ENCODE peak calls at places on chromosomes 3 and 15, in nine cellular contexts. D, H, S, J, B, C, N, T and I are unnamed samples.
A peak's percentile ranks its signal among the peaks of the same experiment; 100 is the strongest.

GRCh38 chr3:125310623-125311076 is 64.5 kb downstream of the ZNF148 start:
- DNase-seq in D (no peak), H (peak; percentile 41), S (no peak), J (no peak), B (no peak), C (no peak), N (peak; percentile 15), T (no peak), I (no peak)

GRCh38 chr3:102089904-102090492 is 240.7 kb downstream of the NFKBIZ start:
- DNase-seq in D (no peak), H (no peak), S (no peak), J (peak; percentile 29), B (no peak), C (peak; percentile 83), N (no peak), T (no peak), I (peak; percentile 96)

GRCh38 chr15:98203872-98204660 is 243.6 kb downstream of the ARRDC4 start:
- DNase-seq in D (no peak), H (no peak), S (no peak), J (no peak), B (no peak), C (no peak), N (no peak), T (no peak), I (no peak)

GRCh38 chr15:87522997-87523396 is 733.5 kb downstream of the NTRK3 start:
- DNase-seq in D (no peak), H (no peak), S (no peak), J (no peak), B (no peak), C (no peak), N (no peak), T (no peak), I (no peak)

GRCh38 chr3:104069114-104069513 is 1297.6 kb upstream of the ALCAM start:
- DNase-seq in D (no peak), H (no peak), S (no peak), J (no peak), B (no peak), C (peak; percentile 48), N (no peak), T (no peak), I (no peak)

GRCh38 chr3:73569246-73569760 is 55.4 kb downstream of the PDZRN3 start:
- DNase-seq in D (no peak), H (no peak), S (no peak), J (no peak), B (no peak), C (no peak), N (no peak), T (no peak), I (no peak)

GRCh38 chr3:60453326-60453725 is 797.9 kb downstream of the FHIT start:
- DNase-seq in D (no peak), H (no peak), S (no peak), J (no peak), B (no peak), C (no peak), N (no peak), T (no peak), I (no peak)

GRCh38 chr3:173429527-173429926 is 32.0 kb downstream of the NLGN1 start:
- DNase-seq in D (no peak), H (no peak), S (no peak), J (no peak), B (no peak), C (no peak), N (no peak), T (no peak), I (no peak)

GRCh38 chr3:4340411-4341335 is 37.5 kb downstream of the SETMAR start:
- DNase-seq in D (no peak), H (no peak), S (no peak), J (peak; percentile 51), B (no peak), C (no peak), N (no peak), T (no peak), I (no peak)

GRCh38 chr3:193869221-193870201 is 266.4 kb upstream of the HES1 start:
- DNase-seq in D (peak; percentile 53), H (peak; percentile 30), S (no peak), J (peak; percentile 81), B (no peak), C (peak; percentile 96), N (no peak), T (peak; percentile 32), I (peak; percentile 76)

GRCh38 chr3:161419555-161420333 is 48.4 kb upstream of the SPTSSB start:
- DNase-seq in D (no peak), H (no peak), S (no peak), J (no peak), B (no peak), C (no peak), N (no peak), T (no peak), I (no peak)

GRCh38 chr3:37995652-37996641 is 5.4 kb downstream of the VILL start:
- DNase-seq in D (no peak), H (no peak), S (no peak), J (no peak), B (peak; percentile 16), C (no peak), N (no peak), T (no peak), I (no peak)

GRCh38 chr15:58755956-58756355 is 6.4 kb upstream of the ADAM10 start:
- DNase-seq in D (no peak), H (no peak), S (no peak), J (peak; percentile 38), B (no peak), C (no peak), N (no peak), T (no peak), I (no peak)

GRCh38 chr3:197406266-197406665 is 107.9 kb upstream of the DLG1 start:
- DNase-seq in D (peak; percentile 57), H (no peak), S (no peak), J (peak; percentile 72), B (no peak), C (peak; percentile 51), N (peak; percentile 20), T (peak; percentile 48), I (no peak)

GRCh38 chr3:11455977-11456376 is 183.8 kb downstream of the ATG7 start:
- DNase-seq in D (no peak), H (no peak), S (no peak), J (peak; percentile 78), B (no peak), C (peak; percentile 88), N (no peak), T (no peak), I (peak; percentile 32)

GRCh38 chr3:158453865-158454264 is 117.1 kb upstream of the MLF1 start:
- DNase-seq in D (no peak), H (no peak), S (no peak), J (no peak), B (no peak), C (no peak), N (no peak), T (no peak), I (no peak)

GRCh38 chr3:179853176-179853575 is 183.6 kb downstream of the PEX5L start:
- DNase-seq in D (no peak), H (peak; percentile 6), S (no peak), J (no peak), B (no peak), C (peak; percentile 91), N (no peak), T (no peak), I (peak; percentile 75)

GRCh38 chr3:179852117-179852886 is 184.4 kb downstream of the PEX5L start:
- DNase-seq in D (no peak), H (peak; percentile 32), S (no peak), J (peak; percentile 6), B (no peak), C (peak; percentile 80), N (no peak), T (no peak), I (peak; percentile 71)
- TF ChIP-seq CTCF in D (no peak), H (peak; percentile 8), S (no peak), J (no peak), B (no peak), C (peak; percentile 22), N (no peak), T (no peak), I (peak; percentile 58)

GRCh38 chr15:71256934-71257333 is 141.7 kb downstream of the THSD4 start:
- DNase-seq in D (no peak), H (no peak), S (no peak), J (no peak), B (no peak), C (no peak), N (no peak), T (no peak), I (no peak)
- TF ChIP-seq CTCF in D (no peak), H (peak; percentile 16), S (no peak), J (no peak), B (no peak), C (peak; percentile 4), N (no peak), T (no peak), I (peak; percentile 50)

DNA sequence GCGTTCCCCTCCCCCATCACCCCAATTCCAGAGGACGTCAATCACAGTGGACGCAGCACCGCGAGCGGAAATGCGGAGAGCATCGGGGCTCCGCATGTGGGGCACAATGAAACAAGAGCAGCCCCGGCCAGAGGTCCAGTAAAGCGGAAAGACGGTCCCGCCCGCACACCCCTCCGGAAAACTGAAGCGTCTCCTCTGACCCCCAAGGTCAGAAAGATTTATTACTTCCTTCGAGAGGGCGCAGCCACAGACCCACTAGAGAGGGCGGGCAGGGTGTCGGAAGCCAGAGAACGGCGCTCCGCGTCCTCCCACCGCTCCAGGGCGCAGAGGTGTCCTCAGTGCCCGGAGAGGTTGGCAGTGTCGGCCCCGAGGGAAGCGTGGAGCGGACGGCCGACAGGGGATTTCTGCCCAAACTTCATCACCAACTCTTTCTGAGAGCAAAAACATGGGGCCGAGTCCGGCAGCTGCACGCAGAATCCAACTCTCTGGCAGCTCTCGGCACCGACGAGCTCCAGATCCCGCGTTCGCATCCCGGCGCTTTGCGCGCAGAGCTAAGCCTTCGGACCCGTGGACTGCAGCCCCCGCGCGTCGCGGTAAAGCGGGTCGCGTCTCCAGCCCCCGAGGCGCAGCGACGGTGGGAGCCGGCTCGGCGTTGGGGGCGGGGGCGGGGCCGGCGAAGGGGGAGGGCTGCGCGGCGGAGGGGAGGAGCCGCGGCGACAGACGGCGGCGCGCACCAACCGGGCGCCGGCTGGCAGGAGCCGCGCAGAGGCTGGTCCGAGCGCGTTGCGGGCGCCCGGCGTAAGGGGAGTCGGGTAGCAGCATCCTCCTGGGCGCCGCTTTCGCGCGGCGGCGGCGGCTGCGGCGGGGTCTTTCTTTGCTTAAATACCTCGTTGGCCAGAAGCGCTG is at the start of gene CHST2:
- DNase-seq in D (peak; percentile 72), H (peak; percentile 91), S (peak; percentile 62), J (peak; percentile 89), B (peak; percentile 44), C (peak; percentile 83), N (peak; percentile 56), T (peak; percentile 49), I (peak; percentile 49)
- TF ChIP-seq CTCF in D (no peak), H (no peak), S (no peak), J (peak; percentile 6), B (no peak), C (peak; percentile 4), N (no peak), T (no peak), I (no peak)

DNA sequence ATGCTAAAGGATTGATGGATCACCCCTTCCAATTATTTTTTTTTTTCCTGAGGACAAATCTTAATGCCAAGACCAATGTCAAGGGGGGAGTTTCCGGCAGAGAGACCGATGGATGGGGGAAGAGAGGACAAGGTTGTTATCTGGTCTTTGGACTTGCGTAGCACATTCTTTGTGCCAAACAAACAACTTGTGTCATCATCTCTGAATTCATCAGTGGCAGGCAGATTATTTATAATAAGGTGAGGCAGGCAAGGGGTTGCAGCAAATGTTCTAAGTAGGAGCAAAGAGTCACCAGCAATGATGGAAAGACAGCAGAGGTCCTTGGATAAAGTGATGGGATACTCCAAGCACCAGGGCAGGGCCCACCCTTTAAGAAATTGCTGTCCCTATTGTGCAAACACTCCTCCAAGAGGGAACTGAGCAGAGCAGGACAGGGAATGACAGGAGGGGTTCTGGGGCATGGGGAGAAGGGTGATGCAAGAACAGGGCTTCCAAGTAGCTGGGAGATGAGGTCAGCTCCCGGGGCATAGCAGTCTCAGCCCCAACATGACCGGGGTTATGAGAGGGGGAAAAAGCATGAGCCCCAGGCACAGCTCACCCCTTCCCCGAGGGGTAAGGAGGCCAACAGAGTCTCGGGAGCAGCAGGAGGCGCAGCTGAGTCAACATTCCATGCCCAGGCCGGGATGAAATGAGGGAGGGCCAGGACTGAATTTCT is 57.4 kb downstream of the ANXA2 start:
- DNase-seq in D (no peak), H (no peak), S (no peak), J (no peak), B (no peak), C (no peak), N (no peak), T (no peak), I (no peak)
- TF ChIP-seq CTCF in D (no peak), H (peak; percentile 21), S (no peak), J (peak; percentile 14), B (no peak), C (no peak), N (no peak), T (no peak), I (peak; percentile 50)